ENCODE peak calls at places on chromosomes 13 and 19, in four cellular contexts. Z is cardiac muscle cell, B is fibroblast of lung, E is RWPE1. J is an unnamed sample.

GRCh38 chr13:85266771-85267170 is 532.4 kb downstream of the SLITRK6 start:
- DNase-seq in Z (no peak), B (no peak), E (no peak), J (no peak)

GRCh38 chr13:46146898-46147297 is 35.1 kb downstream of the LCP1 start:
- DNase-seq in Z (peak; percentile 42), B (no peak), E (peak; percentile 27), J (peak; percentile 31)

GRCh38 chr13:111111376-111111937 is 3.7 kb upstream of the ARHGEF7 start:
- DNase-seq in Z (no peak), B (no peak), E (no peak), J (no peak)

GRCh38 chr19:58406818-58407657 is 1.4 kb upstream of the ZNF584 start:
- DNase-seq in Z (no peak), B (no peak), E (no peak), J (no peak)

GRCh38 chr19:52991484-52991883 is 22.2 kb upstream of the ERVV-1 start:
- DNase-seq in Z (peak; percentile 50), B (peak; percentile 48), E (peak; percentile 85), J (no peak)

GRCh38 chr13:96934889-96935490 is 59.3 kb downstream of the OXGR1 start:
- DNase-seq in Z (no peak), B (no peak), E (no peak), J (no peak)

GRCh38 chr19:45687599-45687998 is 4.2 kb downstream of the SNRPD2 start:
- DNase-seq in Z (no peak), B (no peak), E (no peak), J (no peak)

GRCh38 chr19:43725468-43725867 is 9.6 kb downstream of the IRGC start:
- DNase-seq in Z (peak; percentile 18), B (no peak), E (no peak), J (no peak)

GRCh38 chr19:29665826-29666633 is 769 bp downstream of the PLEKHF1 start:
- DNase-seq in Z (peak; percentile 73), B (peak; percentile 66), E (no peak), J (peak; percentile 47)

GRCh38 chr13:110446570-110446880 is 115.0 kb downstream of the RAB20 start:
- DNase-seq in Z (no peak), B (no peak), E (no peak), J (no peak)

GRCh38 chr19:1769645-1769985 is 16.3 kb downstream of the ONECUT3 start:
- DNase-seq in Z (no peak), B (no peak), E (no peak), J (no peak)

GRCh38 chr13:51618626-51619025 is 34.4 kb downstream of the WDFY2 start:
- DNase-seq in Z (peak; percentile 59), B (no peak), E (no peak), J (no peak)

GRCh38 chr13:99174533-99175100 is 26.0 kb upstream of the UBAC2 start:
- DNase-seq in Z (no peak), B (no peak), E (no peak), J (no peak)

GRCh38 chr19:12090807-12091206 is 26.3 kb downstream of the ZNF844 start:
- DNase-seq in Z (peak; percentile 78), B (peak; percentile 25), E (no peak), J (peak; percentile 52)

GRCh38 chr13:79194272-79194671 is 211.8 kb downstream of the RBM26 start:
- DNase-seq in Z (no peak), B (no peak), E (no peak), J (no peak)

GRCh38 chr19:18612051-18612771 is 459 bp upstream of the TMEM59L start:
- DNase-seq in Z (no peak), B (no peak), E (no peak), J (no peak)
- H3K27ac ChIP-seq in Z (no peak overlapping the region), B (no peak overlapping the region), E (no peak overlapping the region), J (no peak overlapping the region)

DNA sequence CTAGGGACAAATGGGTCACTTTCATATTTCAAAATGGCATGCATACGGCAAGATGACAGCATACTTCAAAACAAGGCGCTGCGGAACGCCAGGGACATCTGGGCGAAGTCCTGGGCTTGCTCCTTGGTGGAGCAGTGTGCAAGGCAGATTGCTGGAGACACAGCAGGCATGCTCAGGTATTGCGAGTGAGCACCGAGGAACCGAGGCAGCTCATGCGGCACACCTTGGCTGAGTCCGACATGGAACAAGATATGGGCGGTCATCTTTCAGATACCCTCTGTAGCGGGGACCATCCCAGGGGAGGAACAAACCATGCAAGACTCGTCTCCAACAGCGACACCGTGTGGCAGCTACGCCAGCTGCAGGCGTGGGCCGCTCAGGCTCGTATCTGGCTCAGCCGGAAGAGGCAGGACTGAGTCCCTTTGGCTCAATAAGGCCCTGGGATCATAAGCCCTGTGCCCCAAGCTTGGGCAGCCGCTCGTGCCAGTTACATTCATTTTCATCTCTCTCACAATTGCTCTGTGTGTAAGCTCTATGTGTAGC is 112.4 kb downstream of the NUFIP1 start:
- DNase-seq in Z (no peak), B (no peak), E (no peak), J (peak; percentile 68)
- H3K27ac ChIP-seq in Z (no peak overlapping the region), B (no peak overlapping the region), E (no peak overlapping the region), J (no peak overlapping the region)

GRCh38 chr19:723247-723646 is 14.5 kb downstream of the PALM start:
- DNase-seq in Z (no peak), B (no peak), E (no peak), J (no peak)
- H3K27ac ChIP-seq in Z (no peak overlapping the region), B (no peak overlapping the region), E (no peak overlapping the region), J (no peak overlapping the region)

GRCh38 chr19:38037151-38037611 is 130.2 kb downstream of the SIPA1L3 start:
- DNase-seq in Z (no peak), B (no peak), E (no peak), J (no peak)
- H3K27ac ChIP-seq in Z (peak overlapping the region; percentile 38), B (no peak overlapping the region), E (peak overlapping the region; percentile 57), J (no peak overlapping the region)

GRCh38 chr19:49581007-49581508 is at the start of gene PRRG2:
- DNase-seq in Z (no peak), B (no peak), E (no peak), J (no peak)
- H3K27ac ChIP-seq in Z (peak within 1 kb of the TSS; percentile 66), B (peak within 1 kb of the TSS; percentile 55), E (peak within 1 kb of the TSS; percentile 70), J (no peak within 1 kb of the TSS)

GRCh38 chr19:13156968-13157882 is 7.0 kb downstream of the IER2 start:
- DNase-seq in Z (no peak), B (no peak), E (no peak), J (no peak)
- H3K27ac ChIP-seq in Z (no peak overlapping the region), B (no peak overlapping the region), E (peak overlapping the region; percentile 100), J (no peak overlapping the region)

DNA sequence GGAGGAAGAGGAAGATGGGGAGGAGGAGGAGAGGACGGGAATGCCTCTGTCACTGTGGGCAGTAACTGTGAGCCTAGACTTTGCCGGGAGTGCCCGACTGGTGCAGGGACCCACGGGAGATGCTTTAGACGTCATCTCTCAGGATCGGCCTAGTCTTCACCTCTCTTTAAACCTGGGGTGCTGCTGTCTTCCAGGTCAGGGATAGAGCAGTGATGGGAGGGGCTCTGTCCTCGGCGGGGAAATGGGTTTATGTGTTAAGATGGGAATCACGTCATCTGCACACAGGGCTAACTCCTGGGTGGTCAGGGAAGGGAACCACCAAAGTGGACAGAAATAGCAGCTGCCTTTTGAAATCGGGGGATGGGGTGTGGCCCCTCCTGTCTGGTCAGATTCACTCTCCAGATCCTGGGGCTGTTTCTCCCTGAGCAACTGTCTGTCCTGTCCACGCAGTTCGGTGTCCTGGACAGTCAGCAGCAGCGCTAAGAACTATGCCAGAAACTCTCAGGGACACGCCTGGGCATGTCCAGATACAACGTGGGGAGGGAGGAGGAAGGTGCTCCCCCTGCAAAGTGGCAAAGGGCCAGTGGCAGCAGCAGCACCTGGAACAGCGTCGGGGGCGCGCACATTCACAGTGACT is 26.8 kb downstream of the GAS6 start:
- DNase-seq in Z (peak; percentile 77), B (peak; percentile 91), E (peak; percentile 77), J (no peak)
- H3K27ac ChIP-seq in Z (peak overlapping the region; percentile 93), B (peak overlapping the region; percentile 99), E (peak overlapping the region; percentile 100), J (no peak overlapping the region)

GRCh38 chr13:69956343-69956742 is 151.3 kb upstream of the ATXN8OS start:
- DNase-seq in Z (no peak), B (no peak), E (no peak), J (no peak)

GRCh38 chr13:69959041-69959440 is 148.6 kb upstream of the ATXN8OS start:
- DNase-seq in Z (no peak), B (no peak), E (no peak), J (no peak)
- H3K27ac ChIP-seq in Z (no peak overlapping the region), B (no peak overlapping the region), E (no peak overlapping the region), J (no peak overlapping the region)

GRCh38 chr13:27405521-27406134 is 18.8 kb upstream of the GTF3A start:
- DNase-seq in Z (no peak), B (no peak), E (no peak), J (no peak)
- H3K27ac ChIP-seq in Z (no peak overlapping the region), B (no peak overlapping the region), E (no peak overlapping the region), J (no peak overlapping the region)